ENCODE peak calls at places on chromosomes 2 and 18, in four cellular contexts. V is CD4-positive, alpha-beta T cell; P is left lung; M is heart left ventricle. C is an unnamed sample.

GRCh38 chr2:96636772-96637171 is 1.3 kb downstream of the KANSL3 start:
- DNase-seq in V (no peak), P (no peak), M (peak; percentile 28), C (no peak)

GRCh38 chr18:13364721-13365205 is 146.2 kb downstream of the LDLRAD4 start:
- DNase-seq in V (no peak), P (no peak), M (no peak), C (no peak)

GRCh38 chr2:226440119-226440917 is 359.3 kb downstream of the IRS1 start:
- DNase-seq in V (no peak), P (no peak), M (no peak), C (no peak)

GRCh38 chr18:63947051-63947790 is 1.9 kb upstream of the HMSD start:
- DNase-seq in V (no peak), P (no peak), M (no peak), C (no peak)

GRCh38 chr2:9807555-9808305 is 35.5 kb upstream of the TAF1B start:
- DNase-seq in V (no peak), P (no peak), M (no peak), C (no peak)

GRCh38 chr2:15919716-15920444 is 20.5 kb upstream of the MYCN start:
- DNase-seq in V (no peak), P (peak; percentile 50), M (no peak), C (no peak)

GRCh38 chr18:23146861-23147469 is 11.7 kb downstream of the CABLES1 start:
- DNase-seq in V (no peak), P (no peak), M (no peak), C (no peak)

GRCh38 chr2:121648611-121649401 is 456 bp downstream of the CLASP1 start:
- DNase-seq in V (peak; percentile 37), P (peak; percentile 90), M (peak; percentile 73), C (peak; percentile 21)

GRCh38 chr18:23835076-23835475 is 145.8 kb downstream of the LAMA3 start:
- DNase-seq in V (no peak), P (no peak), M (no peak), C (no peak)

GRCh38 chr2:145411493-145411892 is 891.6 kb upstream of the ZEB2 start:
- DNase-seq in V (no peak), P (no peak), M (no peak), C (no peak)

GRCh38 chr2:81739971-81740370 is 1435.4 kb upstream of the LRRTM1 start:
- DNase-seq in V (no peak), P (no peak), M (no peak), C (no peak)

GRCh38 chr18:23188391-23188790 is 53.1 kb downstream of the CABLES1 start:
- DNase-seq in V (no peak), P (no peak), M (no peak), C (no peak)

GRCh38 chr2:190636362-190636761 is 12.5 kb upstream of the NAB1 start:
- DNase-seq in V (no peak), P (no peak), M (no peak), C (no peak)

GRCh38 chr18:1102848-1103247 is 198.2 kb downstream of the ADCYAP1 start:
- DNase-seq in V (no peak), P (no peak), M (no peak), C (no peak)

GRCh38 chr2:163471947-163472346 is 263.9 kb downstream of the FIGN start:
- DNase-seq in V (no peak), P (no peak), M (no peak), C (no peak)

GRCh38 chr2:84197901-84198300 is 261.2 kb downstream of the SUCLG1 start:
- DNase-seq in V (no peak), P (no peak), M (no peak), C (no peak)

GRCh38 chr2:180625006-180625844 is 355.2 kb upstream of the UBE2E3 start:
- DNase-seq in V (no peak), P (no peak), M (no peak), C (no peak)

GRCh38 chr18:49874238-49874637 is 60.9 kb upstream of the ACAA2 start:
- DNase-seq in V (no peak), P (no peak), M (no peak), C (no peak)

GRCh38 chr18:48003426-48004349 is 73.2 kb upstream of the SMAD2 start:
- DNase-seq in V (no peak), P (no peak), M (peak; percentile 73), C (no peak)

GRCh38 chr2:101559576-101559975 is 84.7 kb upstream of the RFX8 start:
- DNase-seq in V (no peak), P (no peak), M (peak; percentile 55), C (no peak)

GRCh38 chr2:131034122-131035051 is 58.9 kb downstream of the FAM168B start:
- DNase-seq in V (no peak), P (no peak), M (no peak), C (no peak)

GRCh38 chr2:56182420-56182819 is 1.4 kb upstream of the CCDC85A start:
- DNase-seq in V (no peak), P (no peak), M (no peak), C (no peak)

GRCh38 chr2:172531309-172531708 is 24.6 kb upstream of the PDK1 start:
- DNase-seq in V (no peak), P (no peak), M (no peak), C (no peak)

GRCh38 chr2:172540421-172540820 is 15.5 kb upstream of the PDK1 start:
- DNase-seq in V (no peak), P (no peak), M (no peak), C (no peak)

GRCh38 chr2:172533687-172534086 is 22.2 kb upstream of the PDK1 start:
- DNase-seq in V (no peak), P (no peak), M (no peak), C (no peak)

GRCh38 chr2:172539767-172540166 is 16.1 kb upstream of the PDK1 start:
- DNase-seq in V (no peak), P (no peak), M (no peak), C (no peak)

GRCh38 chr2:172535119-172535518 is 20.8 kb upstream of the PDK1 start:
- DNase-seq in V (no peak), P (no peak), M (no peak), C (no peak)
- H3K9me3 ChIP-seq in V (peaks cover 9% of the 10 kb centered on the region), P (no peaks in the 10 kb centered on the region), M (no peaks in the 10 kb centered on the region), C (peaks cover 2% of the 10 kb centered on the region)

GRCh38 chr18:78927156-78927555 is 52.5 kb upstream of the SALL3 start:
- DNase-seq in V (no peak), P (no peak), M (no peak), C (no peak)
- H3K9me3 ChIP-seq in V (no peaks in the 10 kb centered on the region), P (no peaks in the 10 kb centered on the region), M (no peaks in the 10 kb centered on the region), C (no peaks in the 10 kb centered on the region)

GRCh38 chr2:65880451-65880850 is 448.1 kb upstream of the SPRED2 start:
- DNase-seq in V (no peak), P (no peak), M (no peak), C (no peak)
- H3K9me3 ChIP-seq in V (no peaks in the 10 kb centered on the region), P (no peaks in the 10 kb centered on the region), M (no peaks in the 10 kb centered on the region), C (no peaks in the 10 kb centered on the region)

DNA sequence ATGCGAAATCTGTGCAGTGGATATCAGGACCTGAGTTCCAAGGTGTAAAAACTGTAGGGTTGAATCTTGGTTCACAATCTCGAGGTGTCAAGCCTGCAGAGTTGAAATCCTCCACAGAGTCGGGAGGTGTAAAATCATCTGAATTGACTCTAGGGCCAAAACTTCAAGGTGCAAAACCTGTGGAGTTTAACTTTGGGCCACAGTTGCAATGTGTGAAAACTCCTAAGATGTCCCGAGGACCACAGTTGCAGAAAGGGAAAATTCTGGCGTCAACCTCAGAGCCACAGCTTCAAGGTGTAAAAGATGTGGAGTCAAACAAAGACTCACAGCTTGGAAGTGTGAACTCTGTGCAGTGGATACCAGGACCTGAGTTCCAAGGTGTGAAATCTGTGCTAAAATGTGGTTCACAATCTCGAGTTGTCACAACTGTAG is 9.8 kb upstream of the ZNF512 start:
- DNase-seq in V (no peak), P (no peak), M (no peak), C (no peak)
- H3K9me3 ChIP-seq in V (peaks cover 13% of the 10 kb centered on the region), P (no peaks in the 10 kb centered on the region), M (peaks cover 29% of the 10 kb centered on the region), C (no peaks in the 10 kb centered on the region)

GRCh38 chr18:74820160-74820780 is 222.6 kb downstream of the ZNF407 start:
- DNase-seq in V (no peak), P (no peak), M (no peak), C (no peak)
- H3K9me3 ChIP-seq in V (no peaks in the 10 kb centered on the region), P (no peaks in the 10 kb centered on the region), M (no peaks in the 10 kb centered on the region), C (no peaks in the 10 kb centered on the region)

DNA sequence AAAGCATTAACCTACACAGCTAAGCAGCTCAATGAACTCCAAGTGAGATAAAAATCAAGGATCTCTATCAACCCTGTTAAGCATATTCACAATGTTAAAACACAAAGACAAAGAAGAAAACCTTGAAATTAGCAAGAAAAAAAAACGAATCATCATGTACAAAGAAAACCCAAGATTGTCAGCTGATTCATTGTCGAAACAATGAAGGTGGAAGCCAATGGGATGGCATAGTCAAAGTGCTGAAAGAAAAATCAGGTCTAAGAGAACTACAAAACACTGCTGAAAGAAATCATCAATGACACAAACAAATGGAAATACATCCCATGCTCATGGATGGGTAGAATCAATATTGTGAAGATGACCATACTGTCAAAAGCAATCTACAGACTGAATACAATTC is 32.5 kb downstream of the NMS start:
- DNase-seq in V (no peak), P (no peak), M (no peak), C (no peak)
- H3K9me3 ChIP-seq in V (peaks cover 20% of the 10 kb centered on the region), P (no peaks in the 10 kb centered on the region), M (peaks cover 13% of the 10 kb centered on the region), C (no peaks in the 10 kb centered on the region)

GRCh38 chr18:65403534-65403933 is 347.3 kb upstream of the CDH7 start:
- DNase-seq in V (no peak), P (no peak), M (no peak), C (no peak)
- H3K9me3 ChIP-seq in V (no peaks in the 10 kb centered on the region), P (no peaks in the 10 kb centered on the region), M (no peaks in the 10 kb centered on the region), C (peaks cover 2% of the 10 kb centered on the region)

DNA sequence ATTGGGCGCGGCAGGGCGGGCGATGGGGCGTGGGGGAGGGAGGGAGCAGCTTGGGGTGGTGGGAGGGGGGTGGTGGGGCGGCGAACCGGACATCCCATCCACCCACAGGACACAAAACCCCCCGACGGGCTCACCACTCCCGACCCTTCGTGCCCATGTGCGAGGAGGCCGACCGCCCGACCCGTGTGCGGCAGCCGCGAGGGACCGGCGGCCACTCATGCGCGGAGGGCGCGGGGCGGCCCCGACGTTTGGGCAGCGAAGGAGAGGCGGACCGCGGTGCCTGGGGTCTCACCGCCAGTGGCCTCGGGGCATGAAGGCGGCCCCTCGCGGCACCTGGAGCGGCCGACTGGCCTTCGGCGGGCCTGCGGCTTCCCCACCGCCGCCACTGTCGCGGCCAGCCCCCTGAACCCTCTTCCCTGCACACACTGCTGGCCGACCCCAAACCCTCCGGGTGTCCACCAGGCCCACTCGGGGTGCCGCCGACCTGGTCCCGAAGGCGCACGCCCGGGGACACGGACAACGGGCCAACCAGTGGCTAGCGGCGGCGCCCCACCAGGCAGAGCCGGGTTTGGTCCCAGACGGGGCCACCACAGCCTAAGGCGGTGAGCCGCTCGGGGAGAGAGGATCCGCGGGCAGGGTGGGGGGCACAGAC is 94.6 kb upstream of the ANKRD30BL start:
- DNase-seq in V (no peak), P (peak; percentile 79), M (no peak), C (no peak)
- H3K9me3 ChIP-seq in V (no peaks in the 10 kb centered on the region), P (no peaks in the 10 kb centered on the region), M (no peaks in the 10 kb centered on the region), C (no peaks in the 10 kb centered on the region)

GRCh38 chr2:132484144-132484543 is 67.5 kb downstream of the GPR39 start:
- DNase-seq in V (no peak), P (no peak), M (no peak), C (no peak)
- H3K9me3 ChIP-seq in V (no peaks in the 10 kb centered on the region), P (no peaks in the 10 kb centered on the region), M (no peaks in the 10 kb centered on the region), C (no peaks in the 10 kb centered on the region)